ENCODE peak calls at places on chromosomes 16 and 17, in eight cellular contexts. H is stomach, R is ovary, T is HepG2, K is tibial nerve, Q is transverse colon, Y is H1, U is A549. P is an unnamed sample.

GRCh38 chr17:81334419-81334896 is 39.4 kb upstream of the SLC38A10 start:
- DNase-seq in H (no peak), R (no peak), T (no peak), K (no peak), Q (no peak), Y (no peak), U (no peak), P (no peak)

GRCh38 chr17:4472281-4472680 is 26.4 kb upstream of the SPNS2 start:
- DNase-seq in H (no peak), R (no peak), T (no peak), K (no peak), Q (no peak), Y (no peak), U (no peak), P (no peak)

GRCh38 chr17:40417258-40417608 is 463 bp downstream of the TOP2A start:
- DNase-seq in H (no peak), R (no peak), T (peak), K (no peak), Q (no peak), Y (no peak), U (no peak), P (no peak)

GRCh38 chr16:72400257-72401078 is 228.5 kb upstream of the PMFBP1 start:
- DNase-seq in H (no peak), R (no peak), T (peak), K (peak), Q (peak), Y (no peak), U (peak), P (no peak)

GRCh38 chr16:81522141-81522701 is 77.6 kb downstream of the CMIP start:
- DNase-seq in H (no peak), R (no peak), T (no peak), K (no peak), Q (no peak), Y (no peak), U (no peak), P (no peak)

GRCh38 chr16:88936008-88936912 is 40.7 kb downstream of the CBFA2T3 start:
- DNase-seq in H (no peak), R (no peak), T (peak), K (peak), Q (peak), Y (no peak), U (peak), P (no peak)

GRCh38 chr17:31825961-31826691 is 32.9 kb downstream of the COPRS start:
- DNase-seq in H (no peak), R (no peak), T (no peak), K (no peak), Q (no peak), Y (no peak), U (no peak), P (no peak)

GRCh38 chr16:89072216-89073130 is 21.2 kb upstream of the ACSF3 start:
- DNase-seq in H (no peak), R (no peak), T (no peak), K (no peak), Q (no peak), Y (no peak), U (no peak), P (no peak)

DNA sequence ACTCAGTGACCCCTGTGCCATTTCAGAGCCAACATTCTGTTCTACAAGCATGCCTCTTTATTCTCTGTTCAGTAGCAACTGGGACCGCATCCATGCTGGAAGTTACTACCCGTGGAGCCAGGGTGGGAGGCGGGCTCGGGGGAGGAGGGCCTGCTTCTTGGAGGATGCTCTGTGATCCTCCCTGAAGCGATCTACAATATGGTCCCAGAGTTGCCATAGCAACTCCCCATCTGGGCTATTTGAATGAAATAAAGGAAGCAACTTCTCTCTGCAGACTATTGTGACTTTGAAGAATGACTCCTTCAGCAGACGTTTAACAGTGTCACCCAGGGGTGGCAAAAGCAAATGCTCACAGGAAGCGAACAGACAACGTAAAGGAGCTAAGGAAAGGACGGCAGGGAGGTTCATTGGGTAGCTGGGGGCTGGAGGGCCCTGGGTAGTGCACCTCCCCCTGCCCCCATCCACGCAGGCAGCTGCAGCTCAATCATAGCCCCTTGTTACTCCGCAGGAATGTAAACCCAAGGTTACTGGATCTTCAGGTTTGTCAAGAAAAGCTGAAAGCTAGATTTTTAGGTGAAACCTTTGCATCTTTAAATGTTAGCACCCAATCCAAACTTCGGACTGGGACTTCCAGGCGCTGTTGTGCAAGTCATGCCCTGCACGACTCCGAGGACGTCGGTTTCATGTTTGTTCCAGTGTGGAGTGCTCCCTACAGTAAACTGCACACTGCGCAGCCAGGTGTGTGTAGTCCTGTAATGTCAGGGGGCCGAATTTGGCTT is 51.1 kb upstream of the MEAK7 start:
- DNase-seq in H (no peak), R (no peak), T (no peak), K (no peak), Q (no peak), Y (no peak), U (no peak), P (no peak)
- TF ChIP-seq EP300 in H (no peak), R (no peak), T (no peak), K (no peak), Q (no peak), Y (no peak), U (no peak), P (no peak)

GRCh38 chr16:66001432-66001831 is 365.1 kb upstream of the CDH5 start:
- DNase-seq in H (no peak), R (no peak), T (no peak), K (no peak), Q (no peak), Y (no peak), U (no peak), P (no peak)
- TF ChIP-seq EP300 in H (no peak), R (no peak), T (no peak), K (no peak), Q (no peak), Y (no peak), U (no peak), P (no peak)

GRCh38 chr17:69874220-69874670 is 200.8 kb upstream of the KCNJ16 start:
- DNase-seq in H (no peak), R (no peak), T (no peak), K (no peak), Q (no peak), Y (no peak), U (no peak), P (no peak)

GRCh38 chr17:69882281-69882680 is 192.7 kb upstream of the KCNJ16 start:
- DNase-seq in H (no peak), R (no peak), T (no peak), K (no peak), Q (no peak), Y (no peak), U (no peak), P (no peak)

GRCh38 chr17:69880591-69881112 is 194.4 kb upstream of the KCNJ16 start:
- DNase-seq in H (no peak), R (no peak), T (no peak), K (no peak), Q (no peak), Y (no peak), U (no peak), P (no peak)

GRCh38 chr17:69879576-69879975 is 195.4 kb upstream of the KCNJ16 start:
- DNase-seq in H (no peak), R (no peak), T (no peak), K (no peak), Q (no peak), Y (no peak), U (no peak), P (no peak)

DNA sequence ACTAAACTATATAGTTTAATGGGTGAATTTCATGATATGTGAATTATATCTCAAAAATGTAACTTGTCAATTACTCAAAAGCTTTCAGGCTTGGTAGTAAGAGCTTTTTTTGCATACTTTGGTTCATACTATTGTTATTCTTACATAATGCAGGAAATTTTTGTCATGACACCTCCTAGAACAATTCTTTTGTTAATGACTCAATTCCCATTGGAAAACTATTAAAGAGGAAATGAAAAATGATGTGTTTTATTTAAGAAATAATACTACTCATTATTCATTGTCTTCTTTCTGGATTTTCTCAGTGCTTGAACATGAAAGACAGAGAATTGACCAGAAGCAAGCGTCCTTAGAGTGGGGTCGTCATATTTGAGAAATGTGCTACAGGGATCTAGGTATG is 196.4 kb upstream of the KCNJ16 start:
- DNase-seq in H (no peak), R (no peak), T (no peak), K (no peak), Q (no peak), Y (no peak), U (no peak), P (no peak)
- TF ChIP-seq EP300 in H (no peak), R (no peak), T (no peak), K (no peak), Q (no peak), Y (no peak), U (no peak), P (no peak)

DNA sequence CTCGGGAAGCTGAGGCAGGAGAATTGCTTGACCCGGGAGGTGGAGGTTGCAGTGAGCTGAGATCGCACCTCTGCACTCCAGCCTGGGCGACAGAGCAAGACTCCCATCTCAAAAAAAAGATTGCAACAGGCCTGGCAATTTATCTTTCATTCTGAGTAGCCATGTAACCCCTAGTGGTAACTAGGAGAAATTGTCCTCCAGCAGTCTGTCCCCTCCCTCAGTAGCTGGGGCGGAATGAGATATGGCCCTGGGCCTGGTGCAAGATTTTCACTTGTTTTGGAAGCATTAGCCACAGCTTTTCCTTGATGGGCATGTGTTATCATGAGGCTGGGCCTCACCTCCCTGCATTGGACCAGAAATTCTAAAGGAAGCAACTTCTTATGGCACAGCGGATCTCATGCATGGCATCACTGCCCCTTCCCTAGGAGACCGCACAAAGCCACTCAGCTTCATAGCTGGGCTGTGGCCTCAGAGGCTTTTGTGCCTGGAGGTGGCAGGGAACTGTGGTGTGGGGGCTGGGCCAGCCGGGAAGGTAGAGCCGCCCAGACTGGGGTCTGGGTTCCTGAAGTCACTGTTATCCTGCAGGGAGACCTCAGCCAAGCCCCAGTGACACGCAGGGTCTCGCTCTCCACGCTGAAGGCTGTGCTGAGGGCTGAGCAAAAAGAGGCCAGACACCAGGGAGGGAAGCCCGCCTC is 13.4 kb downstream of the NATD1 start:
- DNase-seq in H (no peak), R (no peak), T (peak), K (no peak), Q (no peak), Y (no peak), U (peak), P (no peak)
- TF ChIP-seq EP300 in H (no peak), R (no peak), T (no peak), K (no peak), Q (no peak), Y (no peak), U (no peak), P (no peak)

GRCh38 chr16:48540222-48540900 is 69.6 kb downstream of the N4BP1 start:
- DNase-seq in H (no peak), R (no peak), T (no peak), K (no peak), Q (no peak), Y (no peak), U (no peak), P (no peak)

GRCh38 chr16:48541108-48541786 is 68.7 kb downstream of the N4BP1 start:
- DNase-seq in H (no peak), R (no peak), T (no peak), K (no peak), Q (no peak), Y (no peak), U (no peak), P (no peak)

GRCh38 chr16:48542020-48542473 is 67.9 kb downstream of the N4BP1 start:
- DNase-seq in H (no peak), R (peak), T (no peak), K (peak), Q (peak), Y (no peak), U (peak), P (no peak)

GRCh38 chr16:48539485-48540221 is 70.3 kb downstream of the N4BP1 start:
- DNase-seq in H (no peak), R (no peak), T (no peak), K (no peak), Q (no peak), Y (no peak), U (no peak), P (no peak)

GRCh38 chr16:48542966-48543365 is 67.0 kb downstream of the N4BP1 start:
- DNase-seq in H (no peak), R (no peak), T (no peak), K (no peak), Q (no peak), Y (no peak), U (no peak), P (no peak)
- TF ChIP-seq EP300 in H (no peak), R (no peak), T (no peak), K (no peak), Q (no peak), Y (no peak), U (no peak), P (no peak)

GRCh38 chr16:84462296-84463210 is 41.9 kb downstream of the MEAK7 start:
- DNase-seq in H (no peak), R (no peak), T (no peak), K (no peak), Q (no peak), Y (no peak), U (no peak), P (no peak)

GRCh38 chr16:84464116-84464515 is 40.3 kb downstream of the MEAK7 start:
- DNase-seq in H (peak), R (no peak), T (no peak), K (no peak), Q (no peak), Y (no peak), U (no peak), P (no peak)

GRCh38 chr16:84461504-84462295 is 42.8 kb downstream of the MEAK7 start:
- DNase-seq in H (no peak), R (no peak), T (no peak), K (no peak), Q (no peak), Y (no peak), U (no peak), P (no peak)

GRCh38 chr16:84465154-84465553 is 39.3 kb downstream of the MEAK7 start:
- DNase-seq in H (peak), R (no peak), T (no peak), K (no peak), Q (no peak), Y (no peak), U (no peak), P (no peak)

GRCh38 chr16:84463221-84463620 is 41.2 kb downstream of the MEAK7 start:
- DNase-seq in H (peak), R (no peak), T (no peak), K (no peak), Q (no peak), Y (no peak), U (no peak), P (no peak)
- TF ChIP-seq EP300 in H (no peak), R (no peak), T (no peak), K (no peak), Q (no peak), Y (no peak), U (no peak), P (no peak)

DNA sequence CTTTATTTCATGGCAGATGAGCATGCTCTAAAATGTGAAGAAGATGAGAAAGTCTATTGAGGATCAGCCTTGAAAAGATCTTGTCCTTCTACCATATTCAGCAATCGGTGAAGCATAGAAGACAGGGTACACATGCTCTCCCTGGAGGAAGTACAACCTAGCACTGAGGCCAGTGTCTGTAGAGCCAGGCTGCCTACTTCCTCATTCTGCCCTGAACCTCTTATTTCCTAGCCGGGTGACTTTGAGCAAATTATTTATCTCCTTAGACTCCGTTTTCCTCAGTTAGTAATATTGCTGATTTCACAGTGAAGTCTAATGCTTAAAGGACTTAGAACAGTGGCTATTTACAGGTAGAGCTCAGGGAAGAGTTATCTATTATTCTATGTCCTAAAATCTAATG is 58.4 kb downstream of the TMEM100 start:
- DNase-seq in H (no peak), R (no peak), T (no peak), K (no peak), Q (no peak), Y (no peak), U (no peak), P (no peak)
- TF ChIP-seq EP300 in H (no peak), R (no peak), T (no peak), K (no peak), Q (no peak), Y (no peak), U (no peak), P (no peak)

GRCh38 chr16:56317998-56318912 is 107.1 kb downstream of the AMFR start:
- DNase-seq in H (peak), R (peak), T (peak), K (peak), Q (peak), Y (peak), U (peak), P (peak)
- TF ChIP-seq EP300 in H (no peak), R (no peak), T (no peak), K (peak), Q (no peak), Y (no peak), U (no peak), P (no peak)